ENCODE peak calls at places on chromosomes 13 and 19, in four cellular contexts. H is T-helper 17 cell, O is EL, L is astrocyte. R is an unnamed sample.

GRCh38 chr13:33057019-33057785 is 41.0 kb downstream of the KL start:
- DNase-seq in H (no peak), O (peak; percentile 27), L (no peak), R (peak; percentile 40)

GRCh38 chr13:49086711-49087110 is 111.0 kb downstream of the FNDC3A start:
- DNase-seq in H (no peak), O (peak; percentile 64), L (peak; percentile 49), R (no peak)

GRCh38 chr19:48397636-48398328 is 4.3 kb downstream of the GRIN2D start:
- DNase-seq in H (no peak), O (no peak), L (no peak), R (no peak)

GRCh38 chr13:97266734-97267417 is 44.7 kb downstream of the MBNL2 start:
- DNase-seq in H (no peak), O (no peak), L (peak; percentile 51), R (no peak)

GRCh38 chr19:53865918-53866696 is 1.6 kb upstream of the MYADM start:
- DNase-seq in H (peak; percentile 59), O (peak; percentile 68), L (no peak), R (peak; percentile 93)

GRCh38 chr19:3243851-3244700 is 19.6 kb downstream of the CELF5 start:
- DNase-seq in H (no peak), O (peak; percentile 39), L (peak; percentile 47), R (no peak)

GRCh38 chr13:66714795-66715194 is 515.3 kb downstream of the PCDH9 start:
- DNase-seq in H (no peak), O (no peak), L (no peak), R (no peak)

GRCh38 chr13:23986619-23987018 is 89.3 kb upstream of the C1QTNF9B start:
- DNase-seq in H (no peak), O (peak; percentile 74), L (peak; percentile 99), R (no peak)

GRCh38 chr19:56987184-56987583 is 132.6 kb upstream of the USP29 start:
- DNase-seq in H (no peak), O (no peak), L (no peak), R (no peak)

GRCh38 chr13:49454388-49455015 is 10.4 kb downstream of the SETDB2 start:
- DNase-seq in H (no peak), O (peak; percentile 63), L (peak; percentile 65), R (no peak)

GRCh38 chr19:3178973-3179738 is 587 bp downstream of the S1PR4 start:
- DNase-seq in H (no peak), O (no peak), L (no peak), R (no peak)

GRCh38 chr19:41223431-41224234 is 4.6 kb downstream of the AXL start:
- DNase-seq in H (no peak), O (peak; percentile 99), L (peak; percentile 93), R (no peak)

GRCh38 chr19:47886010-47886559 is at the start of gene SULT2A1:
- DNase-seq in H (no peak), O (no peak), L (no peak), R (no peak)

GRCh38 chr13:35744566-35745203 is 268.2 kb upstream of the MAB21L1 start:
- DNase-seq in H (no peak), O (no peak), L (peak; percentile 32), R (no peak)

GRCh38 chr13:34127523-34127922 is 309.6 kb downstream of the RFC3 start:
- DNase-seq in H (no peak), O (no peak), L (no peak), R (no peak)

GRCh38 chr13:23572836-23573235 is 2.6 kb downstream of the TNFRSF19 start:
- DNase-seq in H (no peak), O (no peak), L (no peak), R (no peak)

GRCh38 chr13:31119966-31120733 is 41.6 kb downstream of the HSPH1 start:
- DNase-seq in H (no peak), O (no peak), L (no peak), R (no peak)

GRCh38 chr13:78604782-78605611 is 1.6 kb upstream of the POU4F1 start:
- DNase-seq in H (no peak), O (peak; percentile 25), L (no peak), R (no peak)

GRCh38 chr13:28145049-28145448 is 6.7 kb downstream of the PAN3 start:
- DNase-seq in H (no peak), O (no peak), L (no peak), R (no peak)

GRCh38 chr19:8204961-8205360 is 4.2 kb upstream of the CERS4 start:
- DNase-seq in H (no peak), O (no peak), L (no peak), R (no peak)

GRCh38 chr19:56191115-56191514 is 6.5 kb downstream of the ZSCAN5B start:
- DNase-seq in H (no peak), O (no peak), L (no peak), R (no peak)

GRCh38 chr13:111184685-111185401 is 69.7 kb downstream of the ARHGEF7 start:
- DNase-seq in H (no peak), O (no peak), L (no peak), R (no peak)

GRCh38 chr13:110874508-110874960 is 40.3 kb downstream of the ANKRD10 start:
- DNase-seq in H (peak; percentile 24), O (peak; percentile 78), L (peak; percentile 37), R (peak; percentile 93)

GRCh38 chr19:6260912-6261636 is 18.7 kb downstream of the MLLT1 start:
- DNase-seq in H (no peak), O (peak; percentile 34), L (no peak), R (no peak)

GRCh38 chr13:61824168-61824567 is 408.5 kb upstream of the PCDH20 start:
- DNase-seq in H (no peak), O (no peak), L (no peak), R (no peak)

GRCh38 chr13:38430761-38431160 is 81.1 kb downstream of the UFM1 start:
- DNase-seq in H (no peak), O (no peak), L (no peak), R (no peak)

GRCh38 chr19:37905936-37906867 is at the start of gene WDR87:
- DNase-seq in H (peak; percentile 47), O (no peak), L (no peak), R (no peak)

GRCh38 chr19:3494559-3494958 is 5.9 kb downstream of the DOHH start:
- DNase-seq in H (no peak), O (no peak), L (no peak), R (no peak)

GRCh38 chr19:45499196-45500180 is 1.2 kb downstream of the PPM1N start:
- DNase-seq in H (peak; percentile 48), O (peak; percentile 56), L (no peak), R (peak; percentile 62)

GRCh38 chr13:30851697-30852096 is 54.4 kb upstream of the MEDAG start:
- DNase-seq in H (no peak), O (no peak), L (no peak), R (no peak)

GRCh38 chr19:47446534-47447469 is 24.9 kb downstream of the SLC8A2 start:
- DNase-seq in H (no peak), O (peak; percentile 22), L (no peak), R (no peak)

GRCh38 chr19:39951686-39952085 is 17.3 kb upstream of the FCGBP start:
- DNase-seq in H (no peak), O (peak; percentile 48), L (peak; percentile 10), R (no peak)

GRCh38 chr13:32073180-32073864 is 41.7 kb downstream of the FRY start:
- DNase-seq in H (no peak), O (no peak), L (no peak), R (no peak)

GRCh38 chr13:49935171-49936084 is 712 bp downstream of the SPRYD7 start:
- DNase-seq in H (peak; percentile 17), O (peak; percentile 87), L (peak; percentile 57), R (peak; percentile 62)

GRCh38 chr19:48841047-48841446 is 4.8 kb upstream of the HSD17B14 start:
- DNase-seq in H (no peak), O (no peak), L (no peak), R (no peak)

GRCh38 chr13:51000576-51001260 is 91.1 kb downstream of the RNASEH2B start:
- DNase-seq in H (no peak), O (no peak), L (peak; percentile 75), R (peak; percentile 74)